ENCODE peak calls at places on chromosome 1, in six cellular contexts. U, S, X, P, T and O are unnamed samples.

GRCh38 chr1:151720190-151720953 is 950 bp upstream of the RIIAD1 start:
- DNase-seq in U (peak; percentile 33), S (no peak), X (no peak), P (no peak), T (no peak), O (peak; percentile 66)

GRCh38 chr1:112793631-112794565 is 78.8 kb upstream of the PPM1J start:
- DNase-seq in U (no peak), S (no peak), X (no peak), P (no peak), T (no peak), O (no peak)

GRCh38 chr1:106222415-106222814 is 834.1 kb upstream of the PRMT6 start:
- DNase-seq in U (no peak), S (no peak), X (no peak), P (no peak), T (no peak), O (no peak)

GRCh38 chr1:182235952-182236650 is 155.5 kb downstream of the GLUL start:
- DNase-seq in U (peak; percentile 8), S (peak; percentile 52), X (no peak), P (peak; percentile 37), T (peak; percentile 73), O (no peak)

GRCh38 chr1:53543130-53543770 is 84.1 kb downstream of the DMRTB1 start:
- DNase-seq in U (no peak), S (no peak), X (no peak), P (no peak), T (peak; percentile 34), O (peak; percentile 59)

GRCh38 chr1:172141351-172142000 is 279.0 kb upstream of the C1orf105 start:
- DNase-seq in U (no peak), S (no peak), X (no peak), P (no peak), T (no peak), O (no peak)

GRCh38 chr1:201384406-201384782 is 6.9 kb upstream of the TNNT2 start:
- DNase-seq in U (no peak), S (no peak), X (no peak), P (no peak), T (no peak), O (peak; percentile 72)

GRCh38 chr1:7322912-7323311 is 448.2 kb upstream of the VAMP3 start:
- DNase-seq in U (no peak), S (no peak), X (no peak), P (no peak), T (no peak), O (no peak)

GRCh38 chr1:234499119-234500039 is 20.4 kb upstream of the TARBP1 start:
- DNase-seq in U (peak; percentile 93), S (peak; percentile 93), X (peak; percentile 97), P (peak; percentile 92), T (peak; percentile 95), O (peak; percentile 95)

GRCh38 chr1:160780398-160780755 is 15.6 kb upstream of the LY9 start:
- DNase-seq in U (no peak), S (no peak), X (no peak), P (no peak), T (no peak), O (no peak)

GRCh38 chr1:80929868-80930508 is 870.7 kb upstream of the ADGRL2 start:
- DNase-seq in U (no peak), S (no peak), X (no peak), P (no peak), T (no peak), O (no peak)
- H3K4me3 ChIP-seq in U (no peak overlapping the region), S (no peak overlapping the region), X (no peak overlapping the region), P (no peak overlapping the region), T (no peak overlapping the region), O (no peak overlapping the region)

GRCh38 chr1:231969078-231969477 is 342.5 kb downstream of the DISC1 start:
- DNase-seq in U (no peak), S (no peak), X (no peak), P (no peak), T (no peak), O (no peak)

GRCh38 chr1:231964241-231964640 is 337.7 kb downstream of the DISC1 start:
- DNase-seq in U (no peak), S (no peak), X (no peak), P (no peak), T (no peak), O (no peak)

GRCh38 chr1:231964955-231965354 is 338.4 kb downstream of the DISC1 start:
- DNase-seq in U (peak; percentile 12), S (no peak), X (no peak), P (no peak), T (no peak), O (no peak)

GRCh38 chr1:231965615-231966014 is 339.0 kb downstream of the DISC1 start:
- DNase-seq in U (no peak), S (no peak), X (no peak), P (no peak), T (no peak), O (no peak)

GRCh38 chr1:231966983-231967382 is 340.4 kb downstream of the DISC1 start:
- DNase-seq in U (no peak), S (no peak), X (no peak), P (no peak), T (no peak), O (no peak)
- TF ChIP-seq CTCF in U (no peak), S (no peak), X (no peak), P (no peak), T (no peak), O (peak; percentile 54)

GRCh38 chr1:94119796-94120590 is 955 bp downstream of the ABCA4 start:
- DNase-seq in U (no peak), S (no peak), X (no peak), P (no peak), T (no peak), O (no peak)
- H3K9me3 ChIP-seq in U (no peaks in the 10 kb centered on the region), S (no peaks in the 10 kb centered on the region), X (no peaks in the 10 kb centered on the region), P (no peaks in the 10 kb centered on the region), T (no peaks in the 10 kb centered on the region), O (no peaks in the 10 kb centered on the region)

GRCh38 chr1:100463809-100464424 is 74.0 kb upstream of the GPR88 start:
- DNase-seq in U (peak; percentile 72), S (peak; percentile 80), X (peak; percentile 64), P (peak; percentile 49), T (peak; percentile 63), O (peak; percentile 68)
- H3K4me3 ChIP-seq in U (no peak overlapping the region), S (no peak overlapping the region), X (no peak overlapping the region), P (no peak overlapping the region), T (no peak overlapping the region), O (no peak overlapping the region)

DNA sequence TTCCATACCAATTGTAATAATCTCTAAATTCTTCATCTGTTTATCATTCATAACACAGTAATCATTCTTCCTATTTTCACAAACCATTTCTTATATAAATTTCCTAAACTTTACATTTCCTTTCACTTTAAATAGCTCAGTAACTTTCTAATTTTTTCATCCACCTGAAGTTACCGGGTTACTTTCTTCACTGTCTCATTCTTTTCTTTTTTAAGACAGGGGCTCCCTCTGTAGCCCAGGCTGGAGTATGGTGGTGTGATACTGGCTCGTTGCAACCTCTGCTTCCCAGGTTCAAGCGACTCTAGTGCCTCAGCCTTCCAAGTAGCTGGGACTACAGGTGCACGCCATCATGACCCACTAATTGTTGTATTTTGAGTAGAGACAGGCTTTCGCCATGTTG is 41.3 kb downstream of the RERE start:
- DNase-seq in U (no peak), S (no peak), X (no peak), P (no peak), T (no peak), O (no peak)
- TF ChIP-seq CTCF in U (no peak), S (no peak), X (no peak), P (peak; percentile 16), T (no peak), O (peak; percentile 4)